ENCODE peak calls at places on chromosomes 12 and 14, in seven cellular contexts. A is AG08395; B is central memory CD4-positive, alpha-beta T cell; D is HFF-Myc; F is amygdala; H is mucosa of gallbladder; I is IMR-90. Y is an unnamed sample.

GRCh38 chr12:120231316-120232011 is 30.6 kb upstream of the RPLP0 start:
- DNase-seq in B (peak), I (peak), D (peak), F (no peak), A (peak), H (peak), Y (peak)

GRCh38 chr14:37994846-37995372 is 212.8 kb upstream of the SSTR1 start:
- DNase-seq in A (no peak), D (no peak), F (no peak), I (no peak), B (no peak), H (no peak), Y (no peak)

GRCh38 chr12:27922591-27923139 is 49.9 kb downstream of the PTHLH start:
- DNase-seq in I (peak), B (no peak), H (no peak), D (no peak), F (no peak), A (peak), Y (peak)

GRCh38 chr14:21057803-21058675 is at the start of gene RNASE8:
- DNase-seq in A (peak), B (no peak), D (no peak), F (no peak), I (peak), H (no peak), Y (peak)

GRCh38 chr14:94484476-94484875 is 8.5 kb upstream of the SERPINA9 start:
- DNase-seq in H (no peak), F (no peak), B (no peak), D (no peak), I (no peak), A (no peak), Y (no peak)

GRCh38 chr14:50943943-50944646 is at the start of gene PYGL:
- DNase-seq in A (peak), H (peak), F (no peak), I (peak), D (no peak), B (no peak), Y (peak)

GRCh38 chr12:90253674-90254181 is 545.1 kb upstream of the ATP2B1 start:
- DNase-seq in F (no peak), H (peak), B (peak), A (peak), D (peak), I (peak), Y (peak)

GRCh38 chr12:121388421-121388981 is 11.4 kb upstream of the RNF34 start:
- DNase-seq in I (peak), F (no peak), A (peak), H (no peak), B (no peak), D (peak), Y (peak)

GRCh38 chr12:117671734-117672133 is 297.1 kb downstream of the KSR2 start:
- DNase-seq in D (no peak), A (peak), I (no peak), H (no peak), B (no peak), F (no peak), Y (peak)

GRCh38 chr12:81530352-81530751 is 228.8 kb downstream of the PPFIA2 start:
- DNase-seq in F (no peak), I (no peak), B (no peak), H (no peak), A (peak), D (no peak), Y (no peak)

GRCh38 chr12:113582521-113583218 is 111.0 kb upstream of the LHX5 start:
- DNase-seq in F (no peak), A (no peak), B (no peak), I (no peak), H (no peak), D (no peak), Y (no peak)

GRCh38 chr14:33118653-33119052 is 180.0 kb downstream of the NPAS3 start:
- DNase-seq in I (no peak), H (no peak), D (no peak), F (no peak), A (no peak), B (no peak), Y (no peak)

GRCh38 chr12:52081263-52081733 is 1.8 kb downstream of the SMIM41 start:
- DNase-seq in I (no peak), F (no peak), H (no peak), A (no peak), D (no peak), B (no peak), Y (no peak)

GRCh38 chr12:75705749-75706719 is 194.6 kb upstream of the KRR1 start:
- DNase-seq in D (peak), B (no peak), A (peak), H (no peak), F (no peak), I (peak), Y (peak)

GRCh38 chr14:104507443-104507842 is 72.1 kb upstream of the C14orf180 start:
- DNase-seq in D (no peak), A (no peak), H (no peak), F (no peak), I (no peak), B (no peak), Y (no peak)

GRCh38 chr12:41310367-41310766 is 122.2 kb downstream of the PDZRN4 start:
- DNase-seq in D (no peak), H (no peak), B (no peak), I (no peak), F (no peak), A (no peak), Y (no peak)

GRCh38 chr14:61229475-61229888 is 51.7 kb downstream of the TMEM30B start:
- DNase-seq in B (no peak), I (no peak), H (no peak), F (no peak), A (no peak), D (no peak), Y (no peak)

GRCh38 chr12:15772405-15773018 is 16.7 kb downstream of the EPS8 start:
- DNase-seq in F (no peak), A (no peak), B (peak), I (peak), H (no peak), D (no peak), Y (peak)

GRCh38 chr12:97203408-97203807 is 259.2 kb upstream of the RMST start:
- DNase-seq in B (no peak), A (no peak), I (no peak), H (no peak), F (no peak), D (no peak), Y (no peak)

GRCh38 chr14:23926543-23926942 is 27.0 kb upstream of the DHRS4 start:
- DNase-seq in H (no peak), D (no peak), B (no peak), A (no peak), I (no peak), F (no peak), Y (no peak)

GRCh38 chr12:109962388-109962787 is 33.8 kb downstream of the GIT2 start:
- DNase-seq in A (no peak), B (no peak), I (no peak), H (no peak), F (no peak), D (no peak), Y (peak)

GRCh38 chr12:19800884-19801283 is 361.6 kb downstream of the AEBP2 start:
- DNase-seq in A (no peak), D (no peak), H (no peak), I (no peak), B (no peak), F (no peak), Y (no peak)

GRCh38 chr14:99148131-99148530 is 123.9 kb downstream of the BCL11B start:
- DNase-seq in A (no peak), B (no peak), D (no peak), I (no peak), F (no peak), H (no peak), Y (no peak)

GRCh38 chr12:71426648-71427047 is 12.9 kb upstream of the LGR5 start:
- DNase-seq in I (peak), D (no peak), F (no peak), H (no peak), A (peak), B (no peak), Y (no peak)

GRCh38 chr12:113392988-113393579 is 10.6 kb downstream of the SDS start:
- DNase-seq in F (no peak), H (no peak), D (no peak), A (peak), B (no peak), I (no peak), Y (peak)

GRCh38 chr14:104856869-104857860 is 7.9 kb upstream of the CEP170B start:
- DNase-seq in D (no peak), I (no peak), H (no peak), A (no peak), F (no peak), B (no peak), Y (no peak)

GRCh38 chr12:6928703-6929407 is 1.1 kb downstream of the ATN1 start:
- DNase-seq in B (no peak), A (no peak), I (no peak), H (no peak), D (no peak), F (no peak), Y (no peak)

GRCh38 chr12:16564675-16565074 is 41.3 kb downstream of the LMO3 start:
- DNase-seq in F (no peak), B (no peak), A (no peak), D (no peak), H (no peak), I (no peak), Y (no peak)

GRCh38 chr12:118773956-118774723 is 207.2 kb upstream of the SRRM4 start:
- DNase-seq in A (no peak), F (peak), I (no peak), D (no peak), B (no peak), H (no peak), Y (no peak)

GRCh38 chr14:36580856-36581831 is 1.3 kb downstream of the NKX2-8 start:
- DNase-seq in H (no peak), B (no peak), I (peak), A (peak), D (no peak), F (no peak), Y (peak)

GRCh38 chr12:132605055-132605441 is 5.3 kb downstream of the LRCOL1 start:
- DNase-seq in A (no peak), I (no peak), H (no peak), D (no peak), F (no peak), B (no peak), Y (no peak)

GRCh38 chr14:67186369-67186768 is 2.9 kb upstream of the GARIN2 start:
- DNase-seq in D (no peak), I (no peak), H (no peak), B (no peak), A (no peak), F (no peak), Y (no peak)

GRCh38 chr14:20855652-20856291 is 35.4 kb upstream of the RNASE3 start:
- DNase-seq in D (peak), F (peak), A (peak), B (peak), H (peak), I (peak), Y (peak)